ENCODE peak calls at places on chromosomes 2 and 18, in six cellular contexts. N is lower leg skin, Y is HCT116, F is transverse colon, E is HepG2, U is ovary. Q is an unnamed sample.

GRCh38 chr2:14626873-14627272 is 5.6 kb upstream of the LRATD1 start:
- DNase-seq in N (no peak), Y (no peak), F (no peak), E (no peak), U (no peak), Q (no peak)

GRCh38 chr2:158666969-158667368 is 128.1 kb upstream of the DAPL1 start:
- DNase-seq in N (no peak), Y (no peak), F (no peak), E (no peak), U (no peak), Q (no peak)

GRCh38 chr2:174750923-174751441 is 13.3 kb downstream of the CHRNA1 start:
- DNase-seq in N (no peak), Y (no peak), F (no peak), E (no peak), U (no peak), Q (no peak)

GRCh38 chr18:33356735-33357134 is 83.8 kb downstream of the CCDC178 start:
- DNase-seq in N (no peak), Y (no peak), F (no peak), E (no peak), U (no peak), Q (no peak)

GRCh38 chr18:56807883-56808282 is 156.7 kb downstream of the WDR7 start:
- DNase-seq in N (no peak), Y (no peak), F (no peak), E (no peak), U (no peak), Q (no peak)

GRCh38 chr18:62420513-62421209 is 95.6 kb downstream of the TNFRSF11A start:
- DNase-seq in N (no peak), Y (no peak), F (peak; percentile 62), E (peak; percentile 85), U (no peak), Q (no peak)

GRCh38 chr2:96907405-96908041 is 37.6 kb upstream of the SEMA4C start:
- DNase-seq in N (peak; percentile 80), Y (no peak), F (peak; percentile 63), E (no peak), U (peak; percentile 74), Q (no peak)

GRCh38 chr2:156087875-156088274 is 244.6 kb downstream of the NR4A2 start:
- DNase-seq in N (no peak), Y (no peak), F (no peak), E (no peak), U (no peak), Q (no peak)

GRCh38 chr2:150295544-150295943 is 191.9 kb downstream of the RND3 start:
- DNase-seq in N (no peak), Y (no peak), F (no peak), E (no peak), U (no peak), Q (no peak)

GRCh38 chr2:110853516-110853915 is 121.1 kb downstream of the ACOXL start:
- DNase-seq in N (no peak), Y (peak; percentile 27), F (peak; percentile 59), E (peak; percentile 42), U (no peak), Q (no peak)

GRCh38 chr2:10717630-10718029 is 3.8 kb upstream of the ATP6V1C2 start:
- DNase-seq in N (peak; percentile 47), Y (no peak), F (no peak), E (no peak), U (no peak), Q (no peak)

GRCh38 chr2:190469770-190470169 is 61.6 kb downstream of the MFSD6 start:
- DNase-seq in N (peak; percentile 34), Y (peak; percentile 56), F (peak; percentile 53), E (no peak), U (no peak), Q (no peak)

GRCh38 chr2:219561179-219562048 is 9.9 kb downstream of the OBSL1 start:
- DNase-seq in N (no peak), Y (no peak), F (no peak), E (peak; percentile 60), U (peak; percentile 41), Q (no peak)

GRCh38 chr2:172288603-172289002 is 138.8 kb upstream of the ITGA6 start:
- DNase-seq in N (no peak), Y (peak; percentile 74), F (no peak), E (no peak), U (no peak), Q (no peak)

GRCh38 chr2:152047826-152048476 is 50.9 kb downstream of the CACNB4 start:
- DNase-seq in N (no peak), Y (no peak), F (no peak), E (peak; percentile 21), U (no peak), Q (no peak)

GRCh38 chr2:45836740-45837139 is 185.3 kb downstream of the PRKCE start:
- DNase-seq in N (no peak), Y (no peak), F (no peak), E (no peak), U (no peak), Q (no peak)

GRCh38 chr2:230908595-230909191 is 16.3 kb downstream of the GPR55 start:
- DNase-seq in N (no peak), Y (peak; percentile 70), F (peak; percentile 53), E (peak; percentile 59), U (no peak), Q (peak; percentile 31)

GRCh38 chr2:168686485-168687191 is 115.8 kb upstream of the NOSTRIN start:
- DNase-seq in N (no peak), Y (no peak), F (no peak), E (no peak), U (no peak), Q (no peak)

GRCh38 chr2:240234503-240234951 is 94.1 kb upstream of the OTOS start:
- DNase-seq in N (no peak), Y (no peak), F (no peak), E (no peak), U (peak; percentile 32), Q (peak; percentile 42)

GRCh38 chr2:44358498-44358897 is 2.8 kb downstream of the PREPL start:
- DNase-seq in N (no peak), Y (no peak), F (peak; percentile 59), E (no peak), U (no peak), Q (peak; percentile 35)

GRCh38 chr2:152028182-152028862 is 70.5 kb downstream of the CACNB4 start:
- DNase-seq in N (no peak), Y (no peak), F (no peak), E (no peak), U (no peak), Q (no peak)

GRCh38 chr2:71154798-71155197 is 24.4 kb downstream of the MPHOSPH10 start:
- DNase-seq in N (no peak), Y (peak; percentile 31), F (peak; percentile 12), E (peak; percentile 72), U (no peak), Q (no peak)

GRCh38 chr18:48884306-48885235 is 66.2 kb downstream of the SMAD7 start:
- DNase-seq in N (no peak), Y (no peak), F (no peak), E (no peak), U (peak; percentile 23), Q (no peak)

GRCh38 chr2:196927318-196928225 is 1.1 kb upstream of the PGAP1 start:
- DNase-seq in N (no peak), Y (no peak), F (no peak), E (peak; percentile 57), U (no peak), Q (no peak)

GRCh38 chr2:240392948-240393830 is 42.3 kb upstream of the GPC1 start:
- DNase-seq in N (no peak), Y (no peak), F (no peak), E (no peak), U (peak; percentile 21), Q (peak; percentile 8)

GRCh38 chr2:200509227-200509607 is 651 bp downstream of the KCTD18 start:
- DNase-seq in N (no peak), Y (no peak), F (no peak), E (no peak), U (no peak), Q (no peak)

GRCh38 chr2:200515155-200515554 is 5.3 kb upstream of the KCTD18 start:
- DNase-seq in N (no peak), Y (no peak), F (no peak), E (no peak), U (no peak), Q (no peak)

GRCh38 chr2:200506679-200507078 is 3.2 kb downstream of the KCTD18 start:
- DNase-seq in N (no peak), Y (no peak), F (no peak), E (no peak), U (no peak), Q (no peak)

GRCh38 chr2:200507179-200507578 is 2.7 kb downstream of the KCTD18 start:
- DNase-seq in N (no peak), Y (no peak), F (no peak), E (peak; percentile 37), U (no peak), Q (no peak)

GRCh38 chr2:200509608-200510433 is at the start of gene KCTD18:
- DNase-seq in N (peak; percentile 89), Y (peak; percentile 46), F (peak; percentile 95), E (peak; percentile 84), U (peak; percentile 96), Q (peak; percentile 94)
- TF ChIP-seq POLR2A in N (peak; percentile 58), Y (no peak), F (peak; percentile 62), E (peak; percentile 77), U (peak; percentile 82), Q (peak; percentile 87)

GRCh38 chr2:236162804-236163482 is 5.2 kb downstream of the GBX2 start:
- DNase-seq in N (no peak), Y (no peak), F (no peak), E (no peak), U (no peak), Q (no peak)
- TF ChIP-seq POLR2A in N (no peak), Y (no peak), F (no peak), E (no peak), U (no peak), Q (no peak)

DNA sequence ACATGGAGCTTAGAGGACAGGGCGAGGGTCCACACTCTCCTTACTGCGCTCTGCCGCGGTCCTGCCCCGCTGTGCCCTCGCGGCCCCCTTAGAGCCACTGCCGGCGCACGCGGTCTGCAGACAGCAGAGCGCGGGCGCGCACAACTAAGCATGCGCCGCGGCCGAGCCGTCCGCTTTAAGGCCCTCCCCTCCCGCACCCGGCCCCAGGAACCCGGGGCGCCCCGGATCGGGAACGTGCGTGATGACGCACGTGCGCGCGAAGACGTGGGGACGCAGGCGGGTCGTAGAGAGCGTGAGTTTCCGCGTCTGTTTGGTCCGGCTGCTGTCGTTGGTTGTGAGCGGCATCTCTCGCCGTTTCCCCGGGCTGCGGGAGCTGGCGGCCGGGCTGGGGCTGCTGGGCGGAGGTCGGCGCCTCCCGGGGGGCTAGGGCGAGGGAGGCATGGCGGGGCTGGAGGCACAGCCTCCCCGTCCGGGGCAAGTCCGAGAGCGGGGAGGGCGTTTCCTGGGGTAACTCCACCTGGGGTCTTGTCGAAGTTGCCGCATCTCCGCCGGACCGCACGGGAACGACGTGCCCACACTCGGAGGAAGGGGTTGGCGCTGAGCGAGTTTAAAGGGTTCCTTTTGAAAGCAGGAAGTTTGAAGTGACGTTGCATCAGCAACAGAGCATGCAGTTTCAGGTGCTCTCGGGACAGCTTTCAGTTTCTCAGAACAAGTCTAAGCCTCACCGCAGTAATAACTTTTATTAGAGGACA is at the start of gene RHBDD1:
- DNase-seq in N (peak; percentile 90), Y (peak; percentile 87), F (peak; percentile 96), E (peak; percentile 62), U (peak; percentile 96), Q (peak; percentile 96)
- TF ChIP-seq POLR2A in N (peak; percentile 40), Y (peak; percentile 54), F (peak; percentile 95), E (peak; percentile 77), U (peak; percentile 84), Q (peak; percentile 96)

DNA sequence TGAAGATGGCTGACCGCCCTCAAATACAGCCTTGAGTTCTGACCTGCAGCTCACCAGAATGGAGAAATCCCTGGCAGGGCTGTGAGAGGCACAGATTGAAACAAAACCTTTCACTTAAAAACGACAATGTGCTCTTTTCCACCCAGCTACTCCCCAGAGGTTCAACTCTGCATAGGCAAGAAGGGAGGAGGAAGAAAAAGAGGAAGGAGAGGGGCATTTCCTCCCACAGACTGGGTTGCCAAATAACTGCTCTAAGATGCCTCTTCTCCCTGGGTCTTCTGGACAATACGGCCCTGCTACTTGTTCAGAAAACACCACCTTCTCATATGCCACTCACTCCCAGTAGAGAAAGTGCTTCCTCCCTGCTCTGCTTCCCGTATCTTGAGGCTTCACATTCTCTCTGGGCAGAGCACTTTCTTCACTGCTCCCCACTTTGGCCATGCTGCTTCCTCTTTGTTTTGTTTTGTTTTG is 136.4 kb upstream of the SLC1A4 start:
- DNase-seq in N (no peak), Y (no peak), F (no peak), E (no peak), U (no peak), Q (no peak)
- TF ChIP-seq POLR2A in N (no peak), Y (no peak), F (no peak), E (no peak), U (no peak), Q (no peak)